ENCODE peak calls at places on chromosomes 4 and X, in four cellular contexts. B is EL; C is stimulated activated CD4-positive, alpha-beta T cell treated with anti-CD3 and anti-CD28 coated beads, TNF-alpha, amount 100 ng/mL, for 24 hours; K is naive B cell. N is an unnamed sample.

GRCh38 chrX:26958261-26958660 is 504.9 kb downstream of the PPP4R3C start:
- DNase-seq in B (no peak), C (no peak), K (no peak), N (no peak)

GRCh38 chrX:97234471-97235097 is 350.9 kb downstream of the RPA4 start:
- DNase-seq in B (no peak), C (no peak), K (no peak), N (no peak)

GRCh38 chr4:40283413-40283812 is 51.7 kb upstream of the CHRNA9 start:
- DNase-seq in B (no peak), C (no peak), K (no peak), N (no peak)

GRCh38 chrX:19739683-19740082 is 147.7 kb downstream of the SH3KBP1 start:
- DNase-seq in B (peak), C (no peak), K (peak), N (peak)

GRCh38 chr4:85302756-85303155 is 172.2 kb upstream of the ARHGAP24 start:
- DNase-seq in B (no peak), C (no peak), K (no peak), N (no peak)

GRCh38 chr4:98659106-98659592 is 738 bp upstream of the TSPAN5 start:
- DNase-seq in B (peak), C (no peak), K (no peak), N (no peak)

GRCh38 chr4:36255575-36255974 is 11.3 kb upstream of the ARAP2 start:
- DNase-seq in B (no peak), C (no peak), K (peak), N (no peak)

GRCh38 chr4:75889537-75890199 is 12.6 kb downstream of the PPEF2 start:
- DNase-seq in B (no peak), C (no peak), K (no peak), N (no peak)

GRCh38 chr4:52612341-52612740 is 46.8 kb downstream of the USP46 start:
- DNase-seq in B (no peak), C (no peak), K (no peak), N (no peak)

GRCh38 chrX:45712067-45712466 is 511.4 kb upstream of the DIPK2B start:
- DNase-seq in B (peak), C (no peak), K (no peak), N (no peak)

GRCh38 chr4:95255396-95256107 is 293.2 kb downstream of the UNC5C start:
- DNase-seq in B (peak), C (no peak), K (no peak), N (no peak)

GRCh38 chr4:76803522-76803921 is 94.4 kb downstream of the SOWAHB start:
- DNase-seq in B (peak), C (no peak), K (no peak), N (no peak)

GRCh38 chr4:144683516-144683915 is 37.6 kb downstream of the HHIP start:
- DNase-seq in B (no peak), C (no peak), K (no peak), N (no peak)

GRCh38 chrX:149611619-149612018 is 16.5 kb upstream of the HSFX2 start:
- DNase-seq in B (no peak), C (no peak), K (no peak), N (no peak)

GRCh38 chr4:174332741-174333493 is 49.2 kb downstream of the CEP44 start:
- DNase-seq in B (peak), C (no peak), K (no peak), N (no peak)

GRCh38 chr4:153345011-153345981 is 808 bp downstream of the MND1 start:
- DNase-seq in B (peak), C (peak), K (peak), N (peak)

GRCh38 chr4:153512162-153512852 is 46.1 kb downstream of the TMEM131L start:
- DNase-seq in B (peak), C (no peak), K (no peak), N (no peak)

GRCh38 chr4:71239365-71239764 is 99.5 kb upstream of the SLC4A4 start:
- DNase-seq in B (peak), C (no peak), K (no peak), N (no peak)

GRCh38 chr4:18593297-18594002 is 571.9 kb upstream of the LCORL start:
- DNase-seq in B (peak), C (peak), K (peak), N (peak)

GRCh38 chr4:1366371-1367229 is 19.6 kb downstream of the UVSSA start:
- DNase-seq in B (no peak), C (no peak), K (no peak), N (no peak)

GRCh38 chr4:18440527-18441215 is 419.1 kb upstream of the LCORL start:
- DNase-seq in B (no peak), C (no peak), K (no peak), N (no peak)

GRCh38 chr4:175970734-175971133 is 94.9 kb upstream of the WDR17 start:
- DNase-seq in B (no peak), C (no peak), K (no peak), N (no peak)

GRCh38 chr4:184596617-184597185 is 52.5 kb downstream of the CASP3 start:
- DNase-seq in B (no peak), C (no peak), K (no peak), N (no peak)

GRCh38 chr4:77788990-77789389 is 30.2 kb downstream of the CNOT6L start:
- DNase-seq in B (no peak), C (no peak), K (no peak), N (no peak)

GRCh38 chrX:11555759-11556158 is 110.0 kb downstream of the ARHGAP6 start:
- DNase-seq in B (peak), C (no peak), K (no peak), N (no peak)

GRCh38 chr4:1381944-1382541 is 24.2 kb downstream of the NKX1-1 start:
- DNase-seq in B (no peak), C (no peak), K (no peak), N (no peak)

N was measured in lung.